ENCODE peak calls at places on chromosomes 13 and 19, in six cellular contexts. X is HCT116, B is GM12878, C is HepG2, H is K562, U is H1. S is an unnamed sample.

GRCh38 chr19:45901432-45901903 is 945 bp downstream of the MYPOP start:
- DNase-seq in X (no peak), C (no peak), H (no peak), U (no peak), B (no peak), S (no peak)

GRCh38 chr19:35940078-35940775 is 4.1 kb downstream of the LRFN3 start:
- DNase-seq in U (no peak), X (no peak), C (no peak), B (no peak), H (no peak), S (no peak)

GRCh38 chr13:32142956-32143375 is 111.4 kb downstream of the FRY start:
- DNase-seq in U (no peak), H (no peak), C (peak), X (no peak), B (no peak), S (no peak)

GRCh38 chr19:35908977-35909683 is 1.0 kb upstream of the TYROBP start:
- DNase-seq in H (peak), U (no peak), B (no peak), X (no peak), C (no peak), S (no peak)

GRCh38 chr19:6616011-6616410 is 25.1 kb upstream of the CD70 start:
- DNase-seq in B (no peak), X (no peak), C (no peak), U (no peak), H (no peak), S (no peak)

GRCh38 chr13:89061821-89062220 is 1390.7 kb downstream of the SLITRK5 start:
- DNase-seq in B (no peak), C (peak), X (no peak), U (no peak), H (no peak), S (peak)

GRCh38 chr13:41179593-41180250 is 14.6 kb downstream of the KBTBD7 start:
- DNase-seq in U (no peak), X (no peak), C (no peak), H (peak), B (no peak), S (no peak)

GRCh38 chr19:10517361-10517759 is at the start of gene S1PR5:
- DNase-seq in X (no peak), H (peak), U (no peak), B (no peak), C (no peak), S (peak)

GRCh38 chr19:3248728-3249315 is 24.4 kb downstream of the CELF5 start:
- DNase-seq in C (no peak), U (no peak), H (no peak), X (no peak), B (no peak), S (no peak)

GRCh38 chr19:28137772-28138171 is 1075.2 kb downstream of the UQCRFS1 start:
- DNase-seq in X (no peak), B (no peak), H (no peak), C (no peak), U (no peak), S (no peak)

GRCh38 chr13:79271616-79272015 is 134.4 kb downstream of the RBM26 start:
- DNase-seq in H (no peak), C (no peak), U (no peak), B (no peak), X (no peak), S (no peak)

GRCh38 chr19:45153339-45154063 is 7.3 kb downstream of the NKPD1 start:
- DNase-seq in C (no peak), B (no peak), H (peak), U (peak), X (no peak), S (no peak)

GRCh38 chr19:50266896-50267295 is 62.3 kb downstream of the KCNC3 start:
- DNase-seq in C (no peak), H (peak), B (no peak), U (peak), X (peak), S (peak)

GRCh38 chr13:73677041-73677589 is 457.1 kb downstream of the KLF12 start:
- DNase-seq in U (no peak), X (no peak), H (no peak), C (no peak), B (no peak), S (peak)

GRCh38 chr19:41323430-41324125 is 13.6 kb downstream of the CCDC97 start:
- DNase-seq in X (no peak), B (no peak), C (peak), H (peak), U (no peak), S (no peak)

GRCh38 chr13:103883152-103883551 is 816.9 kb upstream of the SLC10A2 start:
- DNase-seq in H (no peak), C (peak), X (peak), U (peak), B (no peak), S (peak)

GRCh38 chr19:40519352-40520322 is 52.8 kb downstream of the SPTBN4 start:
- DNase-seq in B (no peak), H (no peak), X (no peak), C (no peak), U (peak), S (no peak)

GRCh38 chr13:97275265-97275664 is 53.1 kb downstream of the MBNL2 start:
- DNase-seq in B (no peak), U (no peak), H (no peak), C (peak), X (no peak), S (no peak)

GRCh38 chr13:41859555-41859954 is 101.4 kb downstream of the VWA8 start:
- DNase-seq in B (no peak), C (no peak), X (no peak), U (no peak), H (no peak), S (no peak)

GRCh38 chr13:102295316-102296048 is 106.4 kb downstream of the FGF14 start:
- DNase-seq in U (no peak), H (no peak), C (no peak), B (no peak), X (no peak), S (no peak)

GRCh38 chr19:44608391-44608821 is 5.0 kb upstream of the IGSF23 start:
- DNase-seq in U (no peak), H (no peak), B (no peak), X (no peak), C (no peak), S (peak)

GRCh38 chr13:112703935-112704633 is 14.2 kb downstream of the ATP11A start:
- DNase-seq in H (peak), X (no peak), C (no peak), B (no peak), U (no peak), S (no peak)

GRCh38 chr19:46813570-46814358 is 25.4 kb upstream of the SLC1A5 start:
- DNase-seq in X (no peak), C (peak), U (no peak), H (no peak), B (no peak), S (peak)

GRCh38 chr13:89267734-89268133 is 1596.6 kb downstream of the SLITRK5 start:
- DNase-seq in C (no peak), B (no peak), U (no peak), H (no peak), X (no peak), S (no peak)

GRCh38 chr13:79281335-79281734 is 124.7 kb downstream of the RBM26 start:
- DNase-seq in B (no peak), H (no peak), U (peak), X (no peak), C (no peak), S (no peak)

GRCh38 chr13:113732176-113732960 is 26.7 kb upstream of the TMEM255B start:
- DNase-seq in U (no peak), X (no peak), H (no peak), B (no peak), C (no peak), S (no peak)

GRCh38 chr13:20198781-20199180 is 6.0 kb upstream of the GJB2 start:
- DNase-seq in B (no peak), C (peak), X (no peak), H (no peak), U (no peak), S (no peak)

GRCh38 chr19:35299523-35300339 is 7.8 kb downstream of the MAG start:
- DNase-seq in U (peak), H (peak), C (no peak), B (no peak), X (no peak), S (no peak)

GRCh38 chr19:47719047-47719885 is 6.0 kb downstream of the EHD2 start:
- DNase-seq in U (no peak), X (no peak), C (peak), H (no peak), B (no peak), S (no peak)

GRCh38 chr13:88005188-88005587 is 334.0 kb downstream of the SLITRK5 start:
- DNase-seq in X (no peak), C (no peak), B (no peak), U (no peak), H (no peak), S (no peak)

GRCh38 chr13:51843529-51843928 is 1.4 kb downstream of the TMEM272 start:
- DNase-seq in B (no peak), U (no peak), H (no peak), X (no peak), C (no peak), S (no peak)

GRCh38 chr13:23723463-23723862 is 153.3 kb downstream of the TNFRSF19 start:
- DNase-seq in U (no peak), H (no peak), C (no peak), B (no peak), X (no peak), S (no peak)

GRCh38 chr19:29942404-29943261 is 594 bp downstream of the URI1 start:
- DNase-seq in B (no peak), H (peak), U (peak), C (peak), X (no peak), S (peak)

GRCh38 chr19:16473875-16474397 is 2.2 kb upstream of the EPS15L1 start:
- DNase-seq in U (no peak), X (no peak), H (no peak), C (no peak), B (no peak), S (no peak)

GRCh38 chr13:26219726-26220125 is 2.4 kb downstream of the RNF6 start:
- DNase-seq in B (no peak), U (no peak), H (no peak), X (no peak), C (no peak), S (no peak)

GRCh38 chr19:6769006-6769637 is 1.9 kb upstream of the SH2D3A start:
- DNase-seq in X (no peak), H (peak), C (no peak), U (peak), B (no peak), S (no peak)

GRCh38 chr19:19460761-19461265 is 54.5 kb downstream of the TSSK6 start:
- DNase-seq in H (no peak), C (no peak), U (no peak), X (no peak), B (no peak), S (no peak)
- TF ChIP-seq JUND in H (no peak), C (no peak), U (no peak), X (no peak), B (no peak), S (no peak)

GRCh38 chr13:109700176-109700575 is 86.2 kb downstream of the IRS2 start:
- DNase-seq in H (peak), X (no peak), B (no peak), C (no peak), U (no peak), S (no peak)

GRCh38 chr13:109703250-109703649 is 83.1 kb downstream of the IRS2 start:
- DNase-seq in C (no peak), U (no peak), H (no peak), X (no peak), B (no peak), S (no peak)

GRCh38 chr13:109697936-109698335 is 88.4 kb downstream of the IRS2 start:
- DNase-seq in U (no peak), H (peak), B (no peak), X (no peak), C (no peak), S (no peak)

GRCh38 chr13:109698779-109699178 is 87.6 kb downstream of the IRS2 start:
- DNase-seq in B (no peak), H (no peak), X (no peak), U (no peak), C (no peak), S (no peak)

DNA sequence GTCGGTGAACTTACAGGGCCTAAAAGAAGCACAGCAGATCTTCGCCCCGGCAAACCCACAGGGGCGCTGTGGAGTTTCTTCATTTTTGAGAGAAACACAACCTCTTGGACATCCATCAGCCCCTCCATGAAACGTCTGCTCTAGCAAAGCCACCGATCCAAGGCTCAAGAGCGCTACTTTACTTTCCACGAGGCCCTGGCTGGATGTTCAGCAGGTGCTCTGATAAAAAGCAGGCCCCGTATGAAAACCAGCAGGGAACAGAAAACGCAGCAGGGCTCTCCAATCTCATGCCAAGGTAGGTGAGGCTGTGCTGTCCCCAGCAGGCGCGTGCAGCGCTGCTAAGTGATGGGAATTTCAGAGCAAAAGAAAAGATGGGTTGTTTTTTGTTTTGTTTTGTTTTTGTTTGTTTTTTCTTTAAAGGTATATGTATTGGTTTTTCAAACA is 86.7 kb downstream of the IRS2 start:
- DNase-seq in B (no peak), H (peak), C (no peak), U (peak), X (no peak), S (no peak)
- TF ChIP-seq JUND in B (no peak), H (no peak), C (no peak), U (no peak), X (no peak), S (no peak)

DNA sequence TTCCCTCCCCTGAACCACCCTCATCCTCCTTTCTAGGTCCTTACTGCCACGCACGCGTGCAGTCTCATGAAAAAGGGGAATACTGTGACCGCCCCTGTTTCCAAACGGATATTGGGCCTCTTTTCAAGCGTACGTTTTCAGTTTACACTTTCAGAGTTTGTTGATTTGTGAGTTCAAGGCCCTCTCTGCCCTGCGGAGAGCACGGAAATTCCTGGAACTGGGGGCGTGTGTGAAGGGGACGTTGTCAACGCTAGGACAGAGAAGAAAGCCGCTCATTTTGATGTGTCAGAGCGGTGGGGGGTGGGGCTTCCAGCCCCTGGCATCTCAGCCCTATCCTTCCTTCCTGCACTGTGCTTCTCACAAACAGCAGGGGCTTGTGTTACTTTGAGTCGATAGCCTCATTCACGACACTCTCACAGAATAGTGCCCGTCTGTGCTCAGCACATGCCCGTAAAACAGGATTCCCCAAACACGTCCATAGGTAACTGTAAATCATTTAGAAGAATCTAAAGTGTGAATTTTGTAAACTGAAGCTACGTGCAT is 137.6 kb upstream of the PEG3 start:
- DNase-seq in C (peak), X (no peak), B (no peak), U (no peak), H (no peak), S (no peak)
- TF ChIP-seq JUND in C (no peak), X (no peak), B (no peak), U (no peak), H (no peak), S (no peak)

GRCh38 chr19:53193534-53194222 is 520 bp upstream of the ZNF665 start:
- DNase-seq in H (no peak), B (no peak), C (no peak), X (no peak), U (no peak), S (no peak)

GRCh38 chr19:53196777-53197396 is 3.7 kb upstream of the ZNF665 start:
- DNase-seq in U (peak), B (peak), H (peak), C (peak), X (peak), S (peak)

GRCh38 chr19:53195265-53195879 is 2.2 kb upstream of the ZNF665 start:
- DNase-seq in U (peak), X (peak), C (peak), B (peak), H (peak), S (peak)

GRCh38 chr19:53190253-53190652 is 2.9 kb downstream of the ZNF665 start:
- DNase-seq in B (no peak), H (no peak), C (no peak), X (no peak), U (no peak), S (no peak)

GRCh38 chr19:53192771-53193533 is at the start of gene ZNF665:
- DNase-seq in H (peak), U (peak), B (no peak), X (no peak), C (no peak), S (peak)
- TF ChIP-seq JUND in H (no peak), U (no peak), B (no peak), X (no peak), C (no peak), S (no peak)

DNA sequence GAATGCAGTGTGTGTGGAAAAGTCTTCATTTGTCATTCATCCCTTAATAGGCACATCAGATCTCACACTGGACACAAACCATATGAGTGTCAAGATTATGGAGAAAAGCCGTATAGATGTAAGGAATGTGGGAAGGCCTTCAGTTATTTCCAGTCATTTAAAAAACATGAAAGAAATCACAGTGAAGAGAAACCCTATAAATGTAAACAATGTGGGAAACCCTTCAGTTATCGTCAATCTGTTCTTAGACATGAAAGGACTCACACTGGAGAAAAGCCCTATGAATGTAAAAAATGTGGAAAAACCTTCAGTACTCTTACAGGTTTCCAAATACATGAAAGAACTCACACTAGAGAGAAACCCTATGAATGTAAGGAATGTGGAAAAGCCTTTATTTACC is 45.3 kb downstream of the ZNF136 start:
- DNase-seq in X (no peak), B (no peak), U (no peak), H (no peak), C (peak), S (no peak)
- TF ChIP-seq JUND in X (no peak), B (no peak), U (no peak), H (no peak), C (no peak), S (no peak)

S was measured in T47D.